ENCODE peak calls at places on chromosome 18, in nine cellular contexts. F, Z, W, I, Y, E, V, C and U are unnamed samples.

GRCh38 chr18:62138836-62139235 is 48.0 kb downstream of the PIGN start:
- DNase-seq in E (no peak), C (no peak), V (no peak), Z (no peak), F (no peak), W (no peak), Y (no peak), I (no peak), U (no peak)

GRCh38 chr18:75544496-75544895 is 117.0 kb upstream of the SMIM21 start:
- DNase-seq in E (no peak), F (no peak), I (no peak), Z (no peak), V (no peak), Y (peak), W (peak), C (no peak), U (peak)

GRCh38 chr18:9094307-9095226 is 7.9 kb upstream of the NDUFV2 start:
- DNase-seq in F (peak), C (no peak), I (no peak), Y (peak), E (no peak), V (no peak), W (peak), Z (no peak), U (no peak)

GRCh38 chr18:22223263-22223960 is 54.0 kb downstream of the GATA6 start:
- DNase-seq in E (peak), Z (no peak), W (peak), I (no peak), C (peak), F (peak), V (peak), Y (peak), U (peak)

GRCh38 chr18:22221350-22221749 is 52.0 kb downstream of the GATA6 start:
- DNase-seq in Y (no peak), C (no peak), E (no peak), F (no peak), W (no peak), V (no peak), Z (no peak), I (no peak), U (no peak)

GRCh38 chr18:62897153-62897552 is 181.8 kb downstream of the PHLPP1 start:
- DNase-seq in V (no peak), E (no peak), W (peak), F (no peak), C (no peak), Z (no peak), I (no peak), Y (peak), U (no peak)

GRCh38 chr18:23243178-23243577 is 107.9 kb downstream of the CABLES1 start:
- DNase-seq in I (no peak), F (no peak), V (no peak), Y (no peak), E (no peak), C (no peak), Z (no peak), W (no peak), U (no peak)

GRCh38 chr18:31685097-31686082 is 1.0 kb upstream of the B4GALT6 start:
- DNase-seq in C (peak), Y (peak), W (peak), F (no peak), V (no peak), Z (peak), E (peak), I (peak), U (peak)

GRCh38 chr18:78982186-78982585 is 2.6 kb downstream of the SALL3 start:
- DNase-seq in E (no peak), V (no peak), W (peak), Y (no peak), C (no peak), I (no peak), Z (no peak), F (no peak), U (no peak)

GRCh38 chr18:29616885-29617284 is 1425.7 kb downstream of the DSC3 start:
- DNase-seq in W (no peak), F (no peak), Z (no peak), I (no peak), E (no peak), C (no peak), Y (no peak), V (no peak), U (no peak)

GRCh38 chr18:79904357-79905147 is 46.9 kb downstream of the SLC66A2 start:
- DNase-seq in C (no peak), I (no peak), E (peak), Y (no peak), V (no peak), Z (no peak), W (no peak), F (no peak), U (no peak)

GRCh38 chr18:23156134-23156533 is 20.8 kb downstream of the CABLES1 start:
- DNase-seq in F (no peak), E (no peak), Z (no peak), C (no peak), V (no peak), W (no peak), I (no peak), Y (no peak), U (no peak)

GRCh38 chr18:49656098-49656591 is 94.3 kb downstream of the LIPG start:
- DNase-seq in Z (no peak), E (no peak), V (peak), C (no peak), I (no peak), W (peak), Y (peak), F (no peak), U (peak)

GRCh38 chr18:37179384-37179783 is 350.5 kb downstream of the KIAA1328 start:
- DNase-seq in V (no peak), Z (no peak), I (no peak), C (no peak), W (no peak), F (no peak), E (no peak), Y (peak), U (no peak)

GRCh38 chr18:46353460-46353859 is 249.3 kb downstream of the HAUS1 start:
- DNase-seq in I (no peak), Y (no peak), F (no peak), V (no peak), C (no peak), Z (no peak), W (no peak), E (no peak), U (no peak)

GRCh38 chr18:24395049-24395780 is 2.4 kb downstream of the OSBPL1A start:
- DNase-seq in V (no peak), C (no peak), W (no peak), F (no peak), E (no peak), Y (peak), Z (no peak), I (no peak), U (peak)

GRCh38 chr18:9296233-9297006 is 38.2 kb upstream of the TWSG1 start:
- DNase-seq in Z (no peak), F (no peak), Y (peak), I (no peak), W (no peak), C (no peak), V (no peak), E (no peak), U (no peak)

GRCh38 chr18:21391074-21391673 is 149.1 kb downstream of the GREB1L start:
- DNase-seq in Z (no peak), E (no peak), F (no peak), W (peak), C (no peak), V (peak), I (no peak), Y (peak), U (peak)

GRCh38 chr18:56173542-56174220 is 464.7 kb downstream of the TXNL1 start:
- DNase-seq in I (no peak), C (no peak), Y (no peak), W (no peak), E (no peak), F (peak), Z (no peak), V (no peak), U (no peak)

GRCh38 chr18:78041218-78041617 is 791.6 kb downstream of the GALR1 start:
- DNase-seq in V (no peak), Y (no peak), C (no peak), F (no peak), Z (no peak), I (no peak), W (no peak), E (no peak), U (no peak)

GRCh38 chr18:22667616-22668422 is 250.1 kb upstream of the CTAGE1 start:
- DNase-seq in E (no peak), Y (peak), C (no peak), V (peak), F (peak), W (peak), I (peak), Z (no peak), U (peak)

GRCh38 chr18:29501952-29502351 is 1325.0 kb upstream of the CDH2 start:
- DNase-seq in Z (no peak), F (peak), C (no peak), E (no peak), W (peak), V (peak), Y (peak), I (no peak), U (peak)

GRCh38 chr18:67104700-67105284 is 411.7 kb downstream of the DSEL start:
- DNase-seq in C (peak), Y (peak), E (no peak), F (peak), Z (peak), V (no peak), I (no peak), W (peak), U (peak)

GRCh38 chr18:59123588-59124369 is 15.9 kb upstream of the SEC11C start:
- DNase-seq in Y (peak), Z (no peak), F (peak), C (no peak), E (no peak), V (peak), I (no peak), W (peak), U (peak)

GRCh38 chr18:9719421-9719981 is 11.4 kb downstream of the RAB31 start:
- DNase-seq in C (no peak), W (peak), I (no peak), V (peak), Z (no peak), F (peak), E (peak), Y (peak), U (peak)

GRCh38 chr18:9449987-9450386 is 25.3 kb upstream of the RALBP1 start:
- DNase-seq in C (no peak), W (no peak), Y (no peak), I (no peak), F (no peak), E (no peak), Z (no peak), V (no peak), U (no peak)

GRCh38 chr18:26383454-26384270 is 157.4 kb downstream of the TAF4B start:
- DNase-seq in V (peak), W (peak), Z (peak), F (no peak), Y (peak), E (no peak), I (peak), C (no peak), U (peak)

GRCh38 chr18:10197097-10197496 is 257.3 kb upstream of the APCDD1 start:
- DNase-seq in W (no peak), E (no peak), C (no peak), Z (no peak), F (no peak), I (no peak), V (no peak), Y (no peak), U (peak)

GRCh38 chr18:78612801-78613200 is 366.8 kb upstream of the SALL3 start:
- DNase-seq in V (no peak), E (no peak), W (no peak), Z (no peak), Y (no peak), C (no peak), F (no peak), I (no peak), U (no peak)

GRCh38 chr18:21093133-21093532 is 18.5 kb downstream of the ROCK1 start:
- DNase-seq in Y (no peak), C (no peak), W (no peak), E (no peak), I (no peak), V (no peak), F (no peak), Z (no peak), U (no peak)

GRCh38 chr18:36688020-36688965 is 140.5 kb downstream of the TPGS2 start:
- DNase-seq in Y (peak), F (peak), W (peak), V (peak), E (peak), C (no peak), I (peak), Z (peak), U (peak)

GRCh38 chr18:76613721-76614120 is 118.7 kb upstream of the ZNF516 start:
- DNase-seq in W (no peak), E (no peak), I (no peak), F (no peak), C (no peak), V (no peak), Y (no peak), Z (no peak), U (no peak)

GRCh38 chr18:73724908-73725307 is 422.7 kb downstream of the FBXO15 start:
- DNase-seq in E (no peak), I (no peak), Z (no peak), C (no peak), W (peak), Y (no peak), V (no peak), F (no peak), U (no peak)

GRCh38 chr18:49029628-49030027 is 78.9 kb upstream of the SMAD7 start:
- DNase-seq in C (no peak), V (no peak), I (no peak), Y (no peak), F (no peak), E (no peak), W (no peak), Z (no peak), U (no peak)

GRCh38 chr18:6876646-6877045 is 147.1 kb downstream of the ARHGAP28 start:
- DNase-seq in V (no peak), C (no peak), Z (no peak), E (no peak), I (no peak), Y (peak), F (peak), W (peak), U (no peak)

GRCh38 chr18:62091487-62092120 is 95.3 kb downstream of the PIGN start:
- DNase-seq in W (no peak), C (no peak), E (no peak), F (no peak), Z (no peak), V (no peak), I (no peak), Y (no peak), U (no peak)

GRCh38 chr18:2978626-2979025 is 34.3 kb downstream of the LPIN2 start:
- DNase-seq in E (no peak), V (no peak), F (peak), I (no peak), W (peak), Z (no peak), C (no peak), Y (peak), U (peak)

GRCh38 chr18:21958256-21958655 is 211.1 kb upstream of the GATA6 start:
- DNase-seq in F (no peak), I (no peak), Z (no peak), C (no peak), V (no peak), W (no peak), E (no peak), Y (no peak), U (no peak)

DNA sequence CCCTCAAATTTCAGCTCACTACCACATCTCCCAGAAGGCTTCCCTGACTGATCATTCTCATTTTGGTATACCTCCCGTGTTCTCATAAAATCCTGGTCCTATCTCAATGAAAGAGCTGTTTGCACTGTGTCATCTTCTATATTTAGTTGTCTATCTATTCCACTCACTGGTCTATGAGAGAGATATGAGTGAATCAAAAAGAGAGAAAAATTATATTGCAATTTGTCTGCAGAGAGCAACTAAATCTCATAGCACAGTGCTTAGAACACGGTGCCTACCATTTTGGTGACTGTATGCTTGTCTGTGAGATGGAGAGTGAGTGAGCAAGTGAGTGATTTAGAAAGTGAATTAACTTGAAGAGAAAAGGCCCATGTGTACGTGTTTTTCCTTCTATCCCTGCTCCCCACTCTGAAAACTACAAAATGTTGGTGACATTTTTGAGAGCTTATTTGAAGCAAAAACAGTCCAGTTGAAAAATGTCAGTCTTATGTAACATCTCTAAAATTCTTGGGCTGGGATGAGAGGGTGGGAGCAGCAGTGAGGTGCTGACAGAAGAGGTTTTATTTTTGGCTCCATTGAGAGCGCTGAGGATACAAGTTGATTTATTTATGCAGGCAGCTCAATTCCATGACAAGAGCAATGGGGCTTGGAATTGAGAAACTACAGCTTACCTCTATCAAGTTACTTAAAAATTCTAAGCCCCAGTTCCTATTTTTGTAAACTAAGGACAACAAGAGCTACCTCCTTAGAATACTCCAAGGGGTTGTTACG is 373.5 kb upstream of the CHST9 start:
- DNase-seq in E (no peak), W (no peak), Y (no peak), Z (peak), C (no peak), F (no peak), V (no peak), I (no peak), U (no peak)
- TF ChIP-seq CTCF in E (no peak), W (no peak), Y (no peak), Z (no peak), C (no peak), F (no peak), V (no peak), I (no peak), U (no peak)

GRCh38 chr18:35639296-35639695 is 57.8 kb downstream of the GALNT1 start:
- DNase-seq in Z (no peak), C (no peak), I (no peak), E (no peak), V (no peak), Y (no peak), W (no peak), F (no peak), U (no peak)

GRCh38 chr18:35634376-35634775 is 52.8 kb downstream of the GALNT1 start:
- DNase-seq in Y (no peak), C (no peak), I (no peak), F (no peak), W (no peak), E (no peak), Z (no peak), V (no peak), U (no peak)

GRCh38 chr18:35637226-35637625 is 55.7 kb downstream of the GALNT1 start:
- DNase-seq in E (no peak), Y (no peak), Z (no peak), W (no peak), V (no peak), F (no peak), I (no peak), C (no peak), U (no peak)

GRCh38 chr18:35635171-35635570 is 53.6 kb downstream of the GALNT1 start:
- DNase-seq in F (no peak), C (no peak), I (no peak), Z (no peak), Y (peak), V (peak), W (peak), E (no peak), U (no peak)
- TF ChIP-seq CTCF in F (no peak), C (no peak), I (no peak), Z (no peak), Y (no peak), V (no peak), W (no peak), E (no peak), U (no peak)

GRCh38 chr18:11889284-11889683 is 18.8 kb downstream of the MPPE1 start:
- DNase-seq in Z (no peak), F (no peak), C (no peak), V (no peak), E (no peak), I (no peak), W (no peak), Y (no peak), U (no peak)
- TF ChIP-seq CTCF in Z (no peak), F (no peak), C (no peak), V (no peak), E (no peak), I (no peak), W (no peak), Y (no peak), U (no peak)

GRCh38 chr18:12252061-12252460 is 2.1 kb upstream of the CIDEA start:
- DNase-seq in C (no peak), W (no peak), E (no peak), V (no peak), Z (no peak), I (no peak), Y (no peak), F (no peak), U (no peak)

GRCh38 chr18:12254137-12254819 is at the start of gene CIDEA:
- DNase-seq in E (no peak), F (no peak), C (no peak), V (no peak), W (peak), Y (no peak), I (no peak), Z (peak), U (no peak)

GRCh38 chr18:12251311-12251710 is 2.9 kb upstream of the CIDEA start:
- DNase-seq in E (no peak), W (no peak), Z (no peak), Y (no peak), I (no peak), V (no peak), F (no peak), C (no peak), U (no peak)

GRCh38 chr18:12253517-12254136 is 534 bp upstream of the CIDEA start:
- DNase-seq in C (no peak), Y (no peak), Z (peak), I (no peak), V (no peak), W (no peak), E (no peak), F (no peak), U (no peak)

GRCh38 chr18:12253027-12253426 is 1.1 kb upstream of the CIDEA start:
- DNase-seq in Z (no peak), Y (no peak), C (no peak), F (no peak), V (no peak), I (no peak), E (no peak), W (no peak), U (no peak)
- TF ChIP-seq CTCF in Z (no peak), Y (no peak), C (no peak), F (no peak), V (no peak), I (no peak), E (no peak), W (no peak), U (no peak)

GRCh38 chr18:44841769-44842587 is 161.3 kb downstream of the SETBP1 start:
- DNase-seq in Y (no peak), E (no peak), V (no peak), I (no peak), Z (no peak), W (no peak), C (no peak), F (no peak), U (no peak)

GRCh38 chr18:44840053-44840826 is 159.6 kb downstream of the SETBP1 start:
- DNase-seq in C (no peak), W (peak), F (no peak), I (no peak), E (no peak), Y (no peak), Z (no peak), V (no peak), U (peak)

GRCh38 chr18:44841221-44841620 is 160.5 kb downstream of the SETBP1 start:
- DNase-seq in C (no peak), W (peak), E (no peak), Y (no peak), V (no peak), I (no peak), Z (no peak), F (no peak), U (no peak)

GRCh38 chr18:44844486-44844885 is 163.8 kb downstream of the SETBP1 start:
- DNase-seq in I (no peak), Y (no peak), C (no peak), Z (no peak), E (no peak), F (no peak), W (no peak), V (no peak), U (peak)

GRCh38 chr18:44842588-44843412 is 162.1 kb downstream of the SETBP1 start:
- DNase-seq in V (no peak), Y (no peak), C (no peak), E (no peak), Z (no peak), I (no peak), F (no peak), W (no peak), U (no peak)
- TF ChIP-seq CTCF in V (no peak), Y (no peak), C (no peak), E (no peak), Z (no peak), I (no peak), F (no peak), W (no peak), U (no peak)

GRCh38 chr18:4017479-4017878 is 437.6 kb downstream of the DLGAP1 start:
- DNase-seq in W (no peak), F (no peak), I (peak), E (no peak), V (no peak), C (no peak), Z (peak), Y (peak), U (peak)
- TF ChIP-seq CTCF in W (no peak), F (peak), I (no peak), E (no peak), V (peak), C (no peak), Z (no peak), Y (no peak), U (no peak)

GRCh38 chr18:51197661-51198424 is at the start of gene MEX3C:
- DNase-seq in V (peak), I (peak), Y (peak), W (peak), C (peak), Z (peak), F (peak), E (peak), U (peak)
- TF ChIP-seq CTCF in V (peak), I (no peak), Y (peak), W (peak), C (no peak), Z (peak), F (peak), E (peak), U (no peak)